ENCODE peak calls at places on chromosomes 16 and 17, in nine cellular contexts. B, L, M, D, P, N, S, R and U are unnamed samples. For H3K27me3, the result is how much of the 10 kb centered on the place peaks cover.

GRCh38 chr16:28317040-28317880 is 24.9 kb downstream of the SBK1 start:
- DNase-seq in S (peak), B (peak), N (peak), D (peak), P (no peak), R (peak), L (peak), M (peak), U (no peak)

GRCh38 chr17:65473363-65473762 is 88.1 kb downstream of the AXIN2 start:
- DNase-seq in M (no peak), B (no peak), D (no peak), S (no peak), R (no peak), P (no peak), N (no peak), L (no peak), U (no peak)

GRCh38 chr17:51305182-51305581 is 44.8 kb downstream of the UTP18 start:
- DNase-seq in N (no peak), S (no peak), L (no peak), R (no peak), P (no peak), M (no peak), D (no peak), B (no peak), U (no peak)

GRCh38 chr17:57946798-57947358 is 8.3 kb downstream of the CUEDC1 start:
- DNase-seq in L (peak), P (no peak), S (peak), M (peak), B (no peak), R (peak), N (peak), D (peak), U (peak)

GRCh38 chr17:71071041-71071440 is 901.7 kb downstream of the KCNJ2 start:
- DNase-seq in R (no peak), D (no peak), P (no peak), S (no peak), M (no peak), L (no peak), N (no peak), B (no peak), U (no peak)

GRCh38 chr16:57865746-57866528 is 63.6 kb upstream of the KIFC3 start:
- DNase-seq in S (peak), N (no peak), D (peak), R (no peak), M (no peak), P (no peak), L (no peak), B (no peak), U (no peak)

GRCh38 chr16:77276686-77277085 is 77.5 kb downstream of the SYCE1L start:
- DNase-seq in D (no peak), M (no peak), N (no peak), S (no peak), P (no peak), L (no peak), R (no peak), B (no peak), U (no peak)

GRCh38 chr17:10316986-10317834 is 55.6 kb downstream of the MYH13 start:
- DNase-seq in P (no peak), L (peak), S (no peak), R (peak), N (peak), D (no peak), M (peak), B (peak), U (no peak)

GRCh38 chr17:32525116-32525515 is 38.3 kb downstream of the CDK5R1 start:
- DNase-seq in M (no peak), D (peak), L (no peak), N (no peak), B (no peak), P (no peak), S (no peak), R (no peak), U (peak)

GRCh38 chr16:27385398-27385797 is 16.6 kb upstream of the IL21R start:
- DNase-seq in M (no peak), D (no peak), N (no peak), P (no peak), B (no peak), L (no peak), R (no peak), S (no peak), U (no peak)

GRCh38 chr16:54077412-54077821 is 209.2 kb downstream of the IRX3 start:
- DNase-seq in B (no peak), N (no peak), L (no peak), M (no peak), S (no peak), P (no peak), D (peak), R (no peak), U (peak)

GRCh38 chr17:49729074-49729473 is 21.3 kb upstream of the SLC35B1 start:
- DNase-seq in L (no peak), S (no peak), R (no peak), D (no peak), N (no peak), P (no peak), M (no peak), B (no peak), U (no peak)

GRCh38 chr16:73413469-73414190 is 365.7 kb upstream of the ZFHX3 start:
- DNase-seq in D (no peak), M (no peak), S (no peak), P (no peak), B (no peak), L (no peak), R (no peak), N (no peak), U (no peak)

GRCh38 chr16:4372578-4373355 is 1.1 kb downstream of the VASN start:
- DNase-seq in L (no peak), P (no peak), R (peak), B (peak), S (peak), D (no peak), M (peak), N (peak), U (no peak)

GRCh38 chr17:80058311-80058955 is 22.0 kb downstream of the CCDC40 start:
- DNase-seq in L (no peak), P (no peak), N (no peak), S (no peak), D (no peak), B (no peak), R (no peak), M (no peak), U (no peak)
- H3K27ac ChIP-seq in L (no peak), P (no peak), N (no peak), S (no peak), D (no peak), B (no peak), R (no peak), M (no peak), U (no peak)

GRCh38 chr16:64627781-64628180 is 494.1 kb downstream of the CDH11 start:
- DNase-seq in P (no peak), D (no peak), S (peak), R (no peak), N (no peak), B (peak), L (peak), M (no peak), U (no peak)

GRCh38 chr16:64629622-64630021 is 492.2 kb downstream of the CDH11 start:
- DNase-seq in P (no peak), L (no peak), D (peak), M (no peak), N (no peak), R (no peak), S (no peak), B (no peak), U (no peak)

GRCh38 chr16:64626771-64627170 is 495.1 kb downstream of the CDH11 start:
- DNase-seq in B (no peak), M (no peak), P (no peak), S (no peak), D (peak), R (no peak), L (no peak), N (no peak), U (no peak)

GRCh38 chr16:64621616-64622015 is 500.2 kb downstream of the CDH11 start:
- DNase-seq in P (no peak), D (no peak), M (no peak), B (no peak), N (no peak), L (no peak), S (no peak), R (no peak), U (no peak)

DNA sequence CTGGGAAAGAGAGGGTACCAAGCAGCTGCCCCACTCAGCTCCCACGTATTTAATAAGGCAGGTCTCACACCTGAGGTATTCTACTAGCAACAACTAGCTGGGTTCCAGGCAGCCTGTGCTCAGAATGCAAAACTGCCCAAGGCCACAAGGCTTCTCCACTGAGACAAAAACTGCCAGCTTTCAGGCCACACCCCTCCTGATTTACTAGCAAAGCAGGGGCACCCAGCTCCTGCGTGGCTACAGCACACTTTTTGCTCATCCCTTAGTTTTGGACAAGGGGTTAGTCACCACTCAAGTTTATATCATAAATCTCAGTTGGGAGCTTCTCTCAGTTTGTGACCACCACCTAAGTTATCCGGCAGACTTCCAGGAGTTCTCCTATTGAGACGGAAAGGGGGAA is 494.6 kb downstream of the CDH11 start:
- DNase-seq in P (no peak), R (no peak), N (no peak), M (no peak), L (no peak), S (no peak), B (no peak), D (no peak), U (no peak)
- TF ChIP-seq CTCF in P (no peak), R (no peak), N (no peak), M (no peak), L (no peak), S (no peak), B (no peak), D (no peak), U (no peak)

GRCh38 chr16:88575251-88575650 is 5.0 kb downstream of the ZC3H18 start:
- DNase-seq in P (no peak), B (no peak), L (no peak), R (no peak), D (no peak), M (peak), S (no peak), N (no peak), U (no peak)
- H3K27me3 ChIP-seq in P (under half), B (under half), L (under half), R (under half), D (under half), M (under half), S (under half), N (under half), U (under half)

GRCh38 chr17:75371981-75372380 is 33.5 kb downstream of the GRB2 start:
- DNase-seq in D (no peak), N (no peak), P (no peak), S (no peak), B (no peak), L (no peak), M (no peak), R (no peak), U (no peak)
- H3K27ac ChIP-seq in D (no peak), N (no peak), P (no peak), S (peak), B (no peak), L (no peak), M (no peak), R (no peak), U (no peak)

GRCh38 chr16:50539822-50540710 is 8.1 kb upstream of the NKD1 start:
- DNase-seq in D (no peak), L (no peak), N (no peak), R (no peak), M (no peak), B (no peak), P (no peak), S (peak), U (no peak)
- TF ChIP-seq CTCF in D (no peak), L (no peak), N (no peak), R (no peak), M (no peak), B (no peak), P (no peak), S (no peak), U (no peak)

GRCh38 chr17:81456798-81457197 is 55.8 kb downstream of the ACTG1 start:
- DNase-seq in P (no peak), M (no peak), B (no peak), R (no peak), D (no peak), S (no peak), N (no peak), L (no peak), U (no peak)
- H3K27me3 ChIP-seq in P (under half), M (under half), B (under half), R (under half), D (under half), S (under half), N (under half), L (under half), U (under half)

GRCh38 chr16:85585762-85586161 is 27.4 kb upstream of the GSE1 start:
- DNase-seq in N (no peak), L (no peak), M (no peak), P (no peak), D (no peak), S (no peak), B (no peak), R (no peak), U (no peak)

GRCh38 chr16:85582177-85582888 is 30.8 kb upstream of the GSE1 start:
- DNase-seq in D (no peak), B (no peak), M (peak), L (no peak), N (no peak), R (peak), P (no peak), S (no peak), U (no peak)

GRCh38 chr16:85584989-85585388 is 28.1 kb upstream of the GSE1 start:
- DNase-seq in S (no peak), P (no peak), M (no peak), R (no peak), B (no peak), N (no peak), L (no peak), D (no peak), U (no peak)

GRCh38 chr16:85584192-85584757 is 28.8 kb upstream of the GSE1 start:
- DNase-seq in B (no peak), D (no peak), R (no peak), L (no peak), P (no peak), S (no peak), M (no peak), N (no peak), U (no peak)

DNA sequence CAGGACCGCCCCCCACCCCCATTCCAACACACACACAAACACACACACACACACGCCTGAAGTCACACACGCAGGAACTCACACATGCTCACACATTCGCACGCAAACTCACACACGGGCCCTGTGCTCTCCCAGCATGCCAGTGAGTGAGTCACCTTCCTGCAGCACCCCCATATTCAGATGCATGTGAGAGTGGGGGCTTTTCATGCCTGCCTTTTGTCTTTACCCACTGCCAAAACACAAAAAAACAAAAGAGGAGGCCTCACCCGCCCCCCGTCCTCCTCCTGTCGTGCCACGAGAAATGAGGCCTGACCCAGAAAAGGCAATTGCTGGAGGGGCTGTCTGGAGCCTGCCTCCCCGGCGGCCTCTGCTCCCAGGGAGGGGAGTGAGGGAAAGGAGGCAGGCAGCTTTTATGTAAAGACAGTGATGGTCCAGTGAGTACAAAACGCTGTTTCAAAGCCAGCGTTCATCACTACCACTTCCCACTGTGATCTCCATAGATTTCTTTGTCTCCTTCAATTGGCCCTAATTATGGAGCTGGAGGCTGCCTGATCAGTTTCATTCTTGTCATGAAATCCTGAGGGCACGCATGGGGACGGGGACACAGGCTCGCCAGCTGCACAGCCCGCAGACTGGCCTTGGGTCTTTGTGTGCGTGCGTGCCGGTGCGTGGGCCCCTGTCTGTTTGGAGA is 29.5 kb upstream of the GSE1 start:
- DNase-seq in R (no peak), S (no peak), D (peak), P (no peak), M (no peak), B (no peak), N (no peak), L (no peak), U (peak)
- H3K27ac ChIP-seq in R (no peak), S (no peak), D (peak), P (no peak), M (peak), B (no peak), N (no peak), L (no peak), U (peak)

DNA sequence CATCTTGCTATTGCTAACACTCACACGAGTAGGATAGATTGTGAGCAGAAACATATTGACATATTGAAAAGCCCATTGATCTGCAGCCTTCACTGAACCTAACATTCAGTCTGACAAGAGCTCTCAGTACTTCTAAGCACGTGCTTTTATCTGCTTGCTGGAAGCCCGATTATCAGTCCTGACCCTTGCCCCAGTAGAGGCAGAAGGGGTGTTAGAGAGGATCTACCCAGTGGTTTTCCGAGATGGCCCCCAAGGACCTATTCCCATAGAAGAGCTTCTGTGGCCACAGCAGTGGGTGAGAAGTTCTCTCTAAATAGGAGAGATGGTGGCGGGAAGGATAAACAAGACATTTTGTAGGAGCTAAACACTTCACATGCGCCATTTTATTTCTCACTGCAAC is 290.9 kb upstream of the MAF start:
- DNase-seq in B (no peak), M (no peak), S (no peak), D (no peak), R (no peak), L (no peak), P (no peak), N (no peak), U (no peak)
- TF ChIP-seq CTCF in B (no peak), M (no peak), S (no peak), D (no peak), R (no peak), L (no peak), P (no peak), N (no peak), U (no peak)

GRCh38 chr16:2472488-2472864 is 1.4 kb downstream of the NTN3 start:
- DNase-seq in S (no peak), D (no peak), B (no peak), L (no peak), M (no peak), N (no peak), P (no peak), R (no peak), U (no peak)

GRCh38 chr16:2472885-2473284 is 1.8 kb downstream of the NTN3 start:
- DNase-seq in M (no peak), B (no peak), L (no peak), P (no peak), N (no peak), R (no peak), S (no peak), D (no peak), U (no peak)

GRCh38 chr16:2470603-2471015 is 488 bp upstream of the NTN3 start:
- DNase-seq in M (no peak), P (no peak), L (no peak), B (no peak), D (no peak), R (no peak), N (no peak), S (no peak), U (no peak)

GRCh38 chr16:2471016-2471652 is at the start of gene NTN3:
- DNase-seq in P (no peak), M (peak), R (no peak), N (no peak), L (no peak), S (no peak), B (no peak), D (no peak), U (no peak)

GRCh38 chr16:2471653-2472487 is 773 bp downstream of the NTN3 start:
- DNase-seq in S (no peak), D (no peak), B (no peak), L (no peak), P (no peak), R (no peak), N (no peak), M (no peak), U (no peak)
- H3K27me3 ChIP-seq in S (half or more), D (under half), B (under half), L (under half), P (half or more), R (under half), N (under half), M (under half), U (under half)